ENCODE peak calls at places on chromosome 18, in six cellular contexts. G is kidney; D is NCI-H510A treated with DMSO at 0.1 percent for 48 hours; X is activated B cell treated with CpG ODN at 0.5 μM for 24 hours; V is activated T-helper 1 cell treated with anti-CD3 and anti-CD28 coated beads, Interleukin-2, amount 50 U/mL, for 16 hours; L is KG1. Y is an unnamed sample.

GRCh38 chr18:3623769-3624545 is 174.0 kb downstream of the TGIF1 start:
- DNase-seq in G (peak; percentile 91), D (peak; percentile 49), X (no peak), V (no peak), L (no peak), Y (peak; percentile 94)

GRCh38 chr18:75309564-75309963 is 99.0 kb downstream of the TSHZ1 start:
- DNase-seq in G (no peak), D (no peak), X (no peak), V (no peak), L (no peak), Y (no peak)

GRCh38 chr18:59067873-59068272 is 71.8 kb upstream of the SEC11C start:
- DNase-seq in G (no peak), D (no peak), X (no peak), V (no peak), L (no peak), Y (no peak)

GRCh38 chr18:21489119-21489750 is 111.3 kb downstream of the ESCO1 start:
- DNase-seq in G (no peak), D (peak; percentile 30), X (no peak), V (no peak), L (no peak), Y (no peak)

GRCh38 chr18:3002766-3003165 is 10.2 kb downstream of the LPIN2 start:
- DNase-seq in G (no peak), D (no peak), X (no peak), V (no peak), L (no peak), Y (no peak)

GRCh38 chr18:70195852-70196434 is 9.5 kb downstream of the RTTN start:
- DNase-seq in G (no peak), D (peak; percentile 48), X (no peak), V (no peak), L (no peak), Y (no peak)

GRCh38 chr18:79733996-79734770 is 54.6 kb downstream of the CTDP1 start:
- DNase-seq in G (no peak), D (no peak), X (no peak), V (no peak), L (no peak), Y (no peak)

GRCh38 chr18:33757037-33757436 is 179.0 kb downstream of the ASXL3 start:
- DNase-seq in G (no peak), D (no peak), X (no peak), V (no peak), L (no peak), Y (no peak)

GRCh38 chr18:52937840-52938239 is 597.8 kb downstream of the DCC start:
- DNase-seq in G (no peak), D (no peak), X (no peak), V (no peak), L (no peak), Y (no peak)

GRCh38 chr18:54752185-54752584 is 76.1 kb upstream of the RAB27B start:
- DNase-seq in G (no peak), D (no peak), X (no peak), V (no peak), L (no peak), Y (no peak)

GRCh38 chr18:35603528-35603927 is 22.0 kb downstream of the GALNT1 start:
- DNase-seq in G (no peak), D (no peak), X (no peak), V (no peak), L (no peak), Y (no peak)

GRCh38 chr18:45403341-45404049 is 211.8 kb upstream of the SLC14A2 start:
- DNase-seq in G (no peak), D (no peak), X (no peak), V (no peak), L (no peak), Y (no peak)

GRCh38 chr18:48319796-48320638 is 89.2 kb downstream of the ZBTB7C start:
- DNase-seq in G (peak; percentile 27), D (peak; percentile 80), X (no peak), V (no peak), L (no peak), Y (no peak)

GRCh38 chr18:47718646-47719045 is 211.8 kb downstream of the SMAD2 start:
- DNase-seq in G (peak; percentile 8), D (no peak), X (no peak), V (no peak), L (no peak), Y (peak; percentile 41)

GRCh38 chr18:39350916-39351315 is 1785.3 kb upstream of the CELF4 start:
- DNase-seq in G (no peak), D (no peak), X (no peak), V (no peak), L (no peak), Y (no peak)

GRCh38 chr18:32698148-32698547 is 74.7 kb downstream of the KLHL14 start:
- DNase-seq in G (no peak), D (no peak), X (no peak), V (no peak), L (no peak), Y (no peak)

GRCh38 chr18:36534154-36534688 is 236.7 kb downstream of the FHOD3 start:
- DNase-seq in G (no peak), D (no peak), X (no peak), V (no peak), L (no peak), Y (peak; percentile 19)

GRCh38 chr18:40313030-40313642 is 1641.9 kb upstream of the PIK3C3 start:
- DNase-seq in G (no peak), D (no peak), X (no peak), V (no peak), L (no peak), Y (no peak)

GRCh38 chr18:44823782-44824181 is 143.1 kb downstream of the SETBP1 start:
- DNase-seq in G (no peak), D (no peak), X (no peak), V (no peak), L (no peak), Y (no peak)

Y was measured in coronary artery.